ENCODE peak calls at places on chromosomes 16 and 17, in seven cellular contexts. S is HFFc6; U is H54; M is effector CD4-positive, alpha-beta T cell; N is effector memory CD4-positive, alpha-beta T cell; P is activated CD8-positive, alpha-beta T cell treated with anti-CD3 and anti-CD28 coated beads, Interleukin-2, amount 10 ng/mL, durations not matched to agents 7 days and 5 days; Q is fibroblast of the conjunctiva. Z is an unnamed sample.

GRCh38 chr16:9300252-9300651 is 208.8 kb downstream of the HAPSTR1 start:
- DNase-seq in S (no peak), U (no peak), M (no peak), N (no peak), P (no peak), Q (no peak), Z (no peak)

GRCh38 chr17:60093694-60094093 is 15.0 kb upstream of the HEATR6 start:
- DNase-seq in S (no peak), U (no peak), M (no peak), N (no peak), P (no peak), Q (no peak), Z (no peak)

GRCh38 chr17:63832455-63832854 is 5.0 kb upstream of the FTSJ3 start:
- DNase-seq in S (no peak), U (no peak), M (no peak), N (no peak), P (no peak), Q (no peak), Z (no peak)

GRCh38 chr16:10817963-10818941 is at the start of gene TVP23A:
- DNase-seq in S (no peak), U (no peak), M (no peak), N (no peak), P (no peak), Q (no peak), Z (no peak)

GRCh38 chr16:25371342-25371741 is 113.7 kb upstream of the ZKSCAN2 start:
- DNase-seq in S (no peak), U (no peak), M (no peak), N (no peak), P (no peak), Q (no peak), Z (no peak)

GRCh38 chr17:57535652-57536018 is 209.5 kb downstream of the CCDC182 start:
- DNase-seq in S (no peak), U (no peak), M (no peak), N (no peak), P (no peak), Q (no peak), Z (no peak)

GRCh38 chr16:21659124-21659523 is 4.6 kb upstream of the OTOA start:
- DNase-seq in S (no peak), U (no peak), M (no peak), N (no peak), P (no peak), Q (no peak), Z (no peak)

GRCh38 chr17:64212122-64212521 is 50.9 kb downstream of the TEX2 start:
- DNase-seq in S (peak), U (no peak), M (no peak), N (no peak), P (no peak), Q (no peak), Z (no peak)

GRCh38 chr16:80263181-80263823 is 277.5 kb upstream of the DYNLRB2 start:
- DNase-seq in S (no peak), U (no peak), M (no peak), N (no peak), P (no peak), Q (no peak), Z (no peak)

GRCh38 chr17:61305024-61305423 is 94.6 kb upstream of the TBX2 start:
- DNase-seq in S (no peak), U (no peak), M (no peak), N (no peak), P (no peak), Q (no peak), Z (no peak)

GRCh38 chr17:77849203-77849602 is 109.3 kb upstream of the TNRC6C start:
- DNase-seq in S (no peak), U (no peak), M (no peak), N (no peak), P (no peak), Q (no peak), Z (no peak)

GRCh38 chr17:69480197-69480596 is 65.7 kb downstream of the MAP2K6 start:
- DNase-seq in S (no peak), U (no peak), M (no peak), N (no peak), P (no peak), Q (no peak), Z (no peak)

GRCh38 chr16:56609463-56609921 is 1.1 kb downstream of the MT2A start:
- DNase-seq in S (peak), U (no peak), M (peak), N (peak), P (peak), Q (peak), Z (no peak)

GRCh38 chr16:23608194-23608593 is 12.1 kb upstream of the NDUFAB1 start:
- DNase-seq in S (peak), U (peak), M (no peak), N (no peak), P (no peak), Q (no peak), Z (no peak)

GRCh38 chr17:62791235-62792121 is 16.6 kb downstream of the MARCHF10 start:
- DNase-seq in S (peak), U (no peak), M (no peak), N (no peak), P (no peak), Q (peak), Z (no peak)

GRCh38 chr17:8076502-8077266 is 10.8 kb downstream of the ALOX12B start:
- DNase-seq in S (no peak), U (no peak), M (no peak), N (no peak), P (no peak), Q (no peak), Z (no peak)

GRCh38 chr17:81509048-81509686 is 3.4 kb downstream of the ACTG1 start:
- DNase-seq in S (no peak), U (no peak), M (no peak), N (no peak), P (no peak), Q (no peak), Z (no peak)

GRCh38 chr17:73089322-73089721 is 3.2 kb downstream of the SLC39A11 start:
- DNase-seq in S (no peak), U (no peak), M (no peak), N (no peak), P (no peak), Q (no peak), Z (no peak)

GRCh38 chr17:74354123-74354522 is 7.5 kb downstream of the BTBD17 start:
- DNase-seq in S (no peak), U (no peak), M (peak), N (no peak), P (peak), Q (no peak), Z (no peak)

GRCh38 chr17:71432378-71433315 is 688.2 kb upstream of the SOX9 start:
- DNase-seq in S (no peak), U (no peak), M (no peak), N (no peak), P (no peak), Q (no peak), Z (no peak)

GRCh38 chr17:49914096-49914490 is 54.9 kb upstream of the DLX4 start:
- DNase-seq in S (no peak), U (no peak), M (no peak), N (no peak), P (no peak), Q (no peak), Z (no peak)

GRCh38 chr17:16917995-16918394 is 53.9 kb downstream of the TNFRSF13B start:
- DNase-seq in S (no peak), U (no peak), M (no peak), N (no peak), P (no peak), Q (no peak), Z (no peak)

GRCh38 chr17:1606352-1606985 is 22.2 kb downstream of the SLC43A2 start:
- DNase-seq in S (no peak), U (no peak), M (no peak), N (no peak), P (no peak), Q (no peak), Z (no peak)

GRCh38 chr17:72381597-72382397 is 261.0 kb downstream of the SOX9 start:
- DNase-seq in S (no peak), U (no peak), M (no peak), N (no peak), P (no peak), Q (no peak), Z (no peak)

GRCh38 chr17:40703652-40704051 is at the start of gene KRT24:
- DNase-seq in S (no peak), U (no peak), M (no peak), N (no peak), P (no peak), Q (no peak), Z (no peak)

GRCh38 chr16:15581127-15581815 is 61.7 kb downstream of the MARF1 start:
- DNase-seq in S (no peak), U (no peak), M (no peak), N (no peak), P (no peak), Q (no peak), Z (no peak)

GRCh38 chr16:85448557-85449194 is 164.4 kb upstream of the GSE1 start:
- DNase-seq in S (no peak), U (no peak), M (peak), N (no peak), P (peak), Q (no peak), Z (no peak)

GRCh38 chr17:16909887-16910286 is 62.0 kb downstream of the TNFRSF13B start:
- DNase-seq in S (no peak), U (no peak), M (no peak), N (no peak), P (no peak), Q (no peak), Z (no peak)

GRCh38 chr16:74742051-74742481 is 32.6 kb downstream of the FA2H start:
- DNase-seq in S (no peak), U (no peak), M (no peak), N (no peak), P (no peak), Q (no peak), Z (no peak)

GRCh38 chr16:78598186-78598585 is 498.7 kb downstream of the WWOX start:
- DNase-seq in S (no peak), U (no peak), M (no peak), N (no peak), P (no peak), Q (no peak), Z (no peak)

GRCh38 chr17:6497496-6498221 is 53.4 kb downstream of the PIMREG start:
- DNase-seq in S (no peak), U (no peak), M (no peak), N (no peak), P (no peak), Q (no peak), Z (no peak)

GRCh38 chr17:18356624-18357023 is 6.7 kb downstream of the SHMT1 start:
- DNase-seq in S (no peak), U (no peak), M (no peak), N (no peak), P (no peak), Q (peak), Z (no peak)

GRCh38 chr16:50844840-50845239 is 103.0 kb downstream of the CYLD start:
- DNase-seq in S (no peak), U (no peak), M (no peak), N (no peak), P (peak), Q (no peak), Z (no peak)

GRCh38 chr16:21580807-21581206 is 18.6 kb upstream of the METTL9 start:
- DNase-seq in S (no peak), U (no peak), M (no peak), N (no peak), P (no peak), Q (no peak), Z (no peak)